ENCODE peak calls at places on chromosomes 2 and 18, in four cellular contexts. M is HEK293T; J is NCI-H774; G is activated CD8-positive, alpha-beta memory T cell treated with anti-CD3 and anti-CD28 coated beads, Interleukin-2, amount 50 U/mL, for 48 hours. E is an unnamed sample.

GRCh38 chr2:136251777-136252477 is 134.0 kb upstream of the CXCR4 start:
- DNase-seq in M (no peak), J (no peak), G (no peak), E (no peak)

GRCh38 chr2:152134488-152135280 is 35.8 kb upstream of the CACNB4 start:
- DNase-seq in M (no peak), J (no peak), G (peak; percentile 59), E (no peak)

GRCh38 chr2:62277688-62278087 is 81.8 kb downstream of the B3GNT2 start:
- DNase-seq in M (no peak), J (no peak), G (no peak), E (no peak)

GRCh38 chr2:65514555-65515195 is 82.3 kb upstream of the SPRED2 start:
- DNase-seq in M (no peak), J (no peak), G (no peak), E (no peak)

GRCh38 chr2:63581266-63581961 is 6.9 kb downstream of the WDPCP start:
- DNase-seq in M (no peak), J (no peak), G (no peak), E (no peak)

GRCh38 chr2:161141033-161141432 is 19.2 kb upstream of the TANK start:
- DNase-seq in M (no peak), J (no peak), G (no peak), E (no peak)

GRCh38 chr18:70221156-70221910 is 15.8 kb upstream of the RTTN start:
- DNase-seq in M (no peak), J (no peak), G (no peak), E (peak; percentile 48)

GRCh38 chr2:52336951-52337350 is 1305.0 kb upstream of the NRXN1 start:
- DNase-seq in M (no peak), J (no peak), G (no peak), E (no peak)

GRCh38 chr2:10333247-10333613 is 30.5 kb downstream of the HPCAL1 start:
- DNase-seq in M (peak; percentile 28), J (no peak), G (no peak), E (no peak)

GRCh38 chr18:8286303-8286702 is 322.9 kb upstream of the RAB12 start:
- DNase-seq in M (no peak), J (no peak), G (no peak), E (no peak)

GRCh38 chr2:185807351-185807750 is 68.7 kb downstream of the FSIP2 start:
- DNase-seq in M (no peak), J (no peak), G (no peak), E (no peak)

GRCh38 chr2:127426501-127427354 is 8.5 kb downstream of the PROC start:
- DNase-seq in M (no peak), J (no peak), G (no peak), E (peak; percentile 4)

GRCh38 chr18:12283256-12283655 is 24.8 kb upstream of the TUBB6 start:
- DNase-seq in M (peak; percentile 22), J (no peak), G (no peak), E (no peak)

GRCh38 chr2:177242136-177242987 is 22.2 kb downstream of the NFE2L2 start:
- DNase-seq in M (peak; percentile 66), J (peak; percentile 11), G (no peak), E (no peak)

GRCh38 chr18:55863876-55864275 is 275.9 kb upstream of the TCF4 start:
- DNase-seq in M (no peak), J (no peak), G (no peak), E (peak; percentile 87)

GRCh38 chr18:58270396-58270795 is 226.4 kb downstream of the NEDD4L start:
- DNase-seq in M (no peak), J (no peak), G (no peak), E (no peak)

GRCh38 chr2:145764631-145765030 is 1244.7 kb upstream of the ZEB2 start:
- DNase-seq in M (peak; percentile 35), J (no peak), G (no peak), E (peak; percentile 13)

GRCh38 chr2:28257182-28257581 is 135.5 kb upstream of the FOSL2 start:
- DNase-seq in M (no peak), J (no peak), G (no peak), E (no peak)

GRCh38 chr2:162828545-162828944 is 10.0 kb downstream of the KCNH7 start:
- DNase-seq in M (no peak), J (no peak), G (no peak), E (no peak)

GRCh38 chr18:3898866-3899613 is 449.1 kb downstream of the TGIF1 start:
- DNase-seq in M (no peak), J (no peak), G (no peak), E (no peak)

GRCh38 chr2:240127911-240128607 is 8.0 kb downstream of the COPS9 start:
- DNase-seq in M (no peak), J (no peak), G (peak; percentile 36), E (peak; percentile 5)

GRCh38 chr2:113068706-113069485 is 1.1 kb downstream of the IL1F10 start:
- DNase-seq in M (no peak), J (no peak), G (no peak), E (no peak)

GRCh38 chr2:81481242-81481993 is 1176.9 kb upstream of the LRRTM1 start:
- DNase-seq in M (peak; percentile 10), J (peak; percentile 84), G (no peak), E (no peak)

GRCh38 chr2:74099835-74100234 is 47.9 kb downstream of the BOLA3 start:
- DNase-seq in M (no peak), J (no peak), G (peak; percentile 42), E (no peak)

GRCh38 chr2:220104871-220105351 is 477.5 kb downstream of the SLC4A3 start:
- DNase-seq in M (peak; percentile 30), J (no peak), G (no peak), E (no peak)

GRCh38 chr2:1886405-1886992 is 142.2 kb upstream of the PXDN start:
- DNase-seq in M (peak; percentile 71), J (no peak), G (peak; percentile 69), E (peak; percentile 74)

GRCh38 chr2:147659051-147659450 is 185.8 kb upstream of the ACVR2A start:
- DNase-seq in M (no peak), J (no peak), G (no peak), E (no peak)

GRCh38 chr2:208072250-208072892 is 47.0 kb upstream of the PLEKHM3 start:
- DNase-seq in M (peak; percentile 74), J (peak; percentile 3), G (peak; percentile 64), E (peak; percentile 65)

E was measured in HAP-1.